ENCODE peak calls at places on chromosomes 11 and 22, in eight cellular contexts. V, I, T, Q, N, J, R and D are unnamed samples.

GRCh38 chr11:123316003-123316402 is 114.1 kb upstream of the GRAMD1B start:
- DNase-seq in V (no peak), I (peak; percentile 27), T (no peak), Q (no peak), N (no peak), J (no peak), R (no peak), D (no peak)

GRCh38 chr11:44484211-44484610 is 81.3 kb upstream of the CD82 start:
- DNase-seq in V (peak; percentile 29), I (no peak), T (no peak), Q (no peak), N (no peak), J (peak; percentile 31), R (no peak), D (no peak)

GRCh38 chr22:48141301-48141700 is 1378.9 kb downstream of the TBC1D22A start:
- DNase-seq in V (no peak), I (no peak), T (no peak), Q (no peak), N (no peak), J (no peak), R (peak; percentile 82), D (no peak)

GRCh38 chr11:69453151-69453550 is 28.3 kb upstream of the LINC01488 start:
- DNase-seq in V (no peak), I (no peak), T (no peak), Q (no peak), N (no peak), J (no peak), R (no peak), D (no peak)

GRCh38 chr22:25112538-25113253 is 87.0 kb upstream of the CRYBB3 start:
- DNase-seq in V (no peak), I (no peak), T (no peak), Q (no peak), N (no peak), J (no peak), R (no peak), D (no peak)

GRCh38 chr11:63262562-63262961 is 19.2 kb upstream of the SLC22A25 start:
- DNase-seq in V (no peak), I (no peak), T (no peak), Q (no peak), N (no peak), J (no peak), R (no peak), D (no peak)

GRCh38 chr11:62387381-62387780 is 31.5 kb upstream of the SCGB1A1 start:
- DNase-seq in V (no peak), I (no peak), T (no peak), Q (no peak), N (peak; percentile 3), J (peak; percentile 1), R (no peak), D (no peak)

GRCh38 chr22:26835929-26836528 is 178.6 kb downstream of the MIAT start:
- DNase-seq in V (peak; percentile 51), I (peak; percentile 39), T (peak; percentile 64), Q (no peak), N (peak; percentile 69), J (peak; percentile 90), R (no peak), D (no peak)

GRCh38 chr11:15327786-15328231 is 213.1 kb downstream of the INSC start:
- DNase-seq in V (peak; percentile 86), I (peak; percentile 52), T (peak; percentile 40), Q (no peak), N (peak; percentile 83), J (peak; percentile 90), R (no peak), D (peak; percentile 32)

GRCh38 chr22:45036154-45036553 is 26.3 kb upstream of the PHF21B start:
- DNase-seq in V (no peak), I (peak; percentile 40), T (no peak), Q (no peak), N (no peak), J (no peak), R (no peak), D (no peak)

GRCh38 chr22:22352376-22352999 is 107.9 kb downstream of the VPREB1 start:
- DNase-seq in V (no peak), I (no peak), T (no peak), Q (no peak), N (no peak), J (no peak), R (no peak), D (no peak)

GRCh38 chr11:119169272-119169719 is 771 bp downstream of the NLRX1 start:
- DNase-seq in V (no peak), I (peak; percentile 10), T (peak; percentile 36), Q (no peak), N (no peak), J (peak; percentile 63), R (no peak), D (no peak)

GRCh38 chr11:78340530-78340929 is 77.1 kb downstream of the GAB2 start:
- DNase-seq in V (no peak), I (no peak), T (no peak), Q (no peak), N (no peak), J (no peak), R (no peak), D (no peak)

GRCh38 chr11:123742334-123742733 is 874 bp upstream of the ZNF202 start:
- DNase-seq in V (no peak), I (no peak), T (no peak), Q (no peak), N (no peak), J (no peak), R (no peak), D (no peak)

GRCh38 chr22:23892626-23893445 is 1.3 kb upstream of the MIF start:
- DNase-seq in V (no peak), I (no peak), T (no peak), Q (no peak), N (no peak), J (no peak), R (no peak), D (no peak)

GRCh38 chr11:29657709-29658108 is 359.1 kb downstream of the KCNA4 start:
- DNase-seq in V (no peak), I (no peak), T (no peak), Q (no peak), N (no peak), J (no peak), R (no peak), D (no peak)

GRCh38 chr11:115153135-115153534 is 351.1 kb downstream of the CADM1 start:
- DNase-seq in V (no peak), I (peak; percentile 22), T (no peak), Q (no peak), N (no peak), J (no peak), R (no peak), D (no peak)

GRCh38 chr11:94218372-94218771 is 86.0 kb upstream of the IZUMO1R start:
- DNase-seq in V (no peak), I (no peak), T (no peak), Q (no peak), N (no peak), J (no peak), R (no peak), D (no peak)

GRCh38 chr11:46918087-46918751 is at the start of gene LRP4:
- DNase-seq in V (peak; percentile 48), I (peak; percentile 21), T (peak; percentile 62), Q (no peak), N (peak; percentile 64), J (peak; percentile 68), R (no peak), D (no peak)

GRCh38 chr11:64299847-64300648 is at the start of gene CATSPERZ:
- DNase-seq in V (no peak), I (no peak), T (no peak), Q (no peak), N (no peak), J (peak; percentile 36), R (no peak), D (no peak)
- TF ChIP-seq CTCF in V (no peak), I (peak; percentile 1), T (no peak), Q (no peak), N (no peak), J (no peak), R (no peak), D (no peak)

GRCh38 chr11:6607190-6607635 is 3.6 kb downstream of the ILK start:
- DNase-seq in V (no peak), I (no peak), T (peak; percentile 12), Q (no peak), N (no peak), J (no peak), R (peak; percentile 13), D (no peak)

GRCh38 chr11:6602096-6602940 is 1.1 kb downstream of the RRP8 start:
- DNase-seq in V (no peak), I (no peak), T (peak; percentile 17), Q (no peak), N (no peak), J (no peak), R (peak; percentile 44), D (no peak)

GRCh38 chr11:6606471-6607189 is 3.1 kb downstream of the ILK start:
- DNase-seq in V (peak; percentile 90), I (peak; percentile 93), T (peak; percentile 92), Q (peak; percentile 96), N (peak; percentile 94), J (peak; percentile 92), R (peak; percentile 92), D (peak; percentile 76)

GRCh38 chr11:6603287-6604080 is at the start of the genes ILK and RRP8:
- DNase-seq in V (peak; percentile 92), I (peak; percentile 87), T (peak; percentile 93), Q (peak; percentile 94), N (peak; percentile 96), J (peak; percentile 93), R (peak; percentile 95), D (peak; percentile 59)

GRCh38 chr11:6604081-6604626 is 580 bp downstream of the ILK start:
- DNase-seq in V (peak; percentile 55), I (peak; percentile 73), T (peak; percentile 66), Q (no peak), N (peak; percentile 76), J (peak; percentile 34), R (peak; percentile 86), D (no peak)
- TF ChIP-seq CTCF in V (no peak), I (peak; percentile 37), T (no peak), Q (no peak), N (peak; percentile 8), J (no peak), R (peak; percentile 29), D (no peak)

GRCh38 chr22:19480789-19481188 is 1.1 kb downstream of the CDC45 start:
- DNase-seq in V (no peak), I (no peak), T (no peak), Q (no peak), N (no peak), J (no peak), R (no peak), D (no peak)

GRCh38 chr22:19480173-19480568 is 451 bp downstream of the CDC45 start:
- DNase-seq in V (no peak), I (no peak), T (no peak), Q (no peak), N (no peak), J (no peak), R (no peak), D (no peak)

GRCh38 chr22:19479358-19480172 is at the start of gene CDC45:
- DNase-seq in V (peak; percentile 90), I (peak; percentile 99), T (peak; percentile 96), Q (peak; percentile 98), N (peak; percentile 98), J (peak; percentile 95), R (peak; percentile 98), D (peak; percentile 88)

GRCh38 chr22:19483481-19484244 is 3.9 kb downstream of the CDC45 start:
- DNase-seq in V (no peak), I (peak; percentile 24), T (no peak), Q (no peak), N (no peak), J (no peak), R (no peak), D (no peak)

GRCh38 chr22:19482297-19482696 is 2.6 kb downstream of the CDC45 start:
- DNase-seq in V (no peak), I (no peak), T (no peak), Q (no peak), N (no peak), J (no peak), R (no peak), D (no peak)
- TF ChIP-seq CTCF in V (no peak), I (no peak), T (no peak), Q (no peak), N (no peak), J (no peak), R (no peak), D (no peak)

GRCh38 chr11:66543263-66544107 is 2.4 kb downstream of the ZDHHC24 start:
- DNase-seq in V (peak; percentile 82), I (peak; percentile 47), T (peak; percentile 35), Q (no peak), N (peak; percentile 90), J (peak; percentile 49), R (no peak), D (no peak)
- TF ChIP-seq CTCF in V (peak; percentile 32), I (peak; percentile 63), T (no peak), Q (no peak), N (peak; percentile 27), J (no peak), R (no peak), D (no peak)